ENCODE peak calls at places on chromosome 3, in nine cellular contexts. O is NCI-H187; A is heart left ventricle; J is NCI-H774; C is iris pigment epithelial cell; V is stimulated activated CD4-positive, alpha-beta T cell treated with anti-CD3 and anti-CD28 coated beads, Interleukin-12 subunit alpha, Interleukin-12 subunit beta, amount 100 ng/mL, for 48 hours; F is posterior cingulate gyrus; S is fibroblast of villous mesenchyme; L is H7. P is an unnamed sample.

GRCh38 chr3:152176241-152176640 is 92.5 kb upstream of the MBNL1 start:
- DNase-seq in O (no peak), A (no peak), J (no peak), C (peak), V (no peak), F (no peak), S (no peak), L (no peak), P (peak)

GRCh38 chr3:180383332-180384020 is 218.5 kb upstream of the TTC14 start:
- DNase-seq in O (no peak), A (no peak), J (no peak), C (peak), V (no peak), F (no peak), S (no peak), L (no peak), P (peak)

GRCh38 chr3:176867681-176868663 is 329.3 kb downstream of the TBL1XR1 start:
- DNase-seq in O (peak), A (no peak), J (peak), C (no peak), V (no peak), F (no peak), S (no peak), L (no peak), P (no peak)

GRCh38 chr3:47912006-47912504 is 104.2 kb downstream of the MAP4 start:
- DNase-seq in O (no peak), A (no peak), J (no peak), C (peak), V (no peak), F (no peak), S (no peak), L (no peak), P (no peak)

GRCh38 chr3:188153949-188154757 is at the start of gene LPP:
- DNase-seq in O (no peak), A (peak), J (peak), C (peak), V (peak), F (peak), S (peak), L (peak), P (peak)

GRCh38 chr3:134373942-134374790 is at the start of gene AMOTL2:
- DNase-seq in O (peak), A (peak), J (peak), C (peak), V (no peak), F (peak), S (peak), L (peak), P (peak)

GRCh38 chr3:120284702-120285507 is at the start of gene GPR156:
- DNase-seq in O (no peak), A (no peak), J (no peak), C (no peak), V (no peak), F (no peak), S (no peak), L (peak), P (peak)

GRCh38 chr3:130746296-130747039 is at the start of gene PIK3R4:
- DNase-seq in O (peak), A (peak), J (peak), C (peak), V (peak), F (peak), S (peak), L (peak), P (peak)

GRCh38 chr3:108804437-108804836 is 18.1 kb upstream of the TRAT1 start:
- DNase-seq in O (no peak), A (no peak), J (no peak), C (peak), V (no peak), F (no peak), S (no peak), L (no peak), P (no peak)

GRCh38 chr3:128879991-128880390 is 571 bp downstream of the ACAD9 start:
- DNase-seq in O (no peak), A (no peak), J (no peak), C (no peak), V (no peak), F (no peak), S (no peak), L (no peak), P (no peak)

GRCh38 chr3:4674216-4674615 is 181.1 kb downstream of the ITPR1 start:
- DNase-seq in O (no peak), A (no peak), J (no peak), C (peak), V (no peak), F (no peak), S (peak), L (no peak), P (peak)

GRCh38 chr3:33174711-33175409 is 43.8 kb downstream of the SUSD5 start:
- DNase-seq in O (no peak), A (no peak), J (no peak), C (no peak), V (no peak), F (no peak), S (no peak), L (no peak), P (peak)

GRCh38 chr3:119293761-119294401 is at the start of gene ARHGAP31:
- DNase-seq in O (no peak), A (peak), J (no peak), C (peak), V (peak), F (peak), S (peak), L (peak), P (peak)

GRCh38 chr3:38005076-38006020 is 14.8 kb downstream of the VILL start:
- DNase-seq in O (no peak), A (peak), J (no peak), C (no peak), V (no peak), F (peak), S (no peak), L (no peak), P (no peak)

GRCh38 chr3:189160519-189161309 is 11.1 kb upstream of the TPRG1 start:
- DNase-seq in O (no peak), A (no peak), J (no peak), C (no peak), V (no peak), F (no peak), S (no peak), L (no peak), P (no peak)

GRCh38 chr3:147397155-147397888 is 9.0 kb downstream of the ZIC4 start:
- DNase-seq in O (no peak), A (no peak), J (no peak), C (peak), V (no peak), F (no peak), S (no peak), L (peak), P (no peak)

GRCh38 chr3:190076601-190077444 is 43.9 kb downstream of the P3H2 start:
- DNase-seq in O (no peak), A (no peak), J (no peak), C (peak), V (no peak), F (no peak), S (peak), L (no peak), P (peak)

GRCh38 chr3:13346481-13347389 is 73.4 kb downstream of the NUP210 start:
- DNase-seq in O (peak), A (peak), J (no peak), C (no peak), V (peak), F (peak), S (no peak), L (peak), P (peak)

GRCh38 chr3:127448161-127448561 is 142.4 kb downstream of the TPRA1 start:
- DNase-seq in O (no peak), A (no peak), J (no peak), C (peak), V (no peak), F (no peak), S (no peak), L (no peak), P (no peak)

GRCh38 chr3:36911990-36912804 is 32.7 kb downstream of the TRANK1 start:
- DNase-seq in O (no peak), A (no peak), J (no peak), C (peak), V (no peak), F (no peak), S (peak), L (no peak), P (peak)

GRCh38 chr3:172239218-172239738 is 199.9 kb downstream of the FNDC3B start:
- DNase-seq in O (no peak), A (no peak), J (no peak), C (no peak), V (no peak), F (no peak), S (no peak), L (no peak), P (no peak)

GRCh38 chr3:126441256-126441880 is 34.3 kb downstream of the ZXDC start:
- DNase-seq in O (no peak), A (no peak), J (no peak), C (no peak), V (no peak), F (no peak), S (no peak), L (no peak), P (no peak)

GRCh38 chr3:12289562-12289961 is 692 bp downstream of the PPARG start:
- DNase-seq in O (no peak), A (no peak), J (no peak), C (no peak), V (no peak), F (no peak), S (no peak), L (no peak), P (no peak)

GRCh38 chr3:185717121-185717520 is 107.7 kb downstream of the IGF2BP2 start:
- DNase-seq in O (no peak), A (no peak), J (no peak), C (peak), V (no peak), F (no peak), S (peak), L (no peak), P (peak)

GRCh38 chr3:172280406-172281051 is 167.7 kb downstream of the GHSR start:
- DNase-seq in O (no peak), A (no peak), J (no peak), C (peak), V (no peak), F (no peak), S (peak), L (no peak), P (peak)

GRCh38 chr3:50674349-50675178 is at the start of gene DOCK3:
- DNase-seq in O (no peak), A (peak), J (peak), C (peak), V (no peak), F (peak), S (peak), L (peak), P (peak)

GRCh38 chr3:84680700-84681099 is 278.1 kb upstream of the CADM2 start:
- DNase-seq in O (no peak), A (no peak), J (no peak), C (no peak), V (no peak), F (no peak), S (no peak), L (no peak), P (no peak)

GRCh38 chr3:105764378-105765376 is 104.1 kb downstream of the CBLB start:
- DNase-seq in O (no peak), A (no peak), J (no peak), C (no peak), V (no peak), F (no peak), S (no peak), L (no peak), P (no peak)

GRCh38 chr3:124858275-124858674 is 28.9 kb downstream of the ITGB5 start:
- DNase-seq in O (no peak), A (no peak), J (no peak), C (peak), V (no peak), F (no peak), S (peak), L (no peak), P (peak)

GRCh38 chr3:188387921-188388320 is 234.0 kb downstream of the LPP start:
- DNase-seq in O (no peak), A (no peak), J (no peak), C (peak), V (no peak), F (no peak), S (peak), L (no peak), P (no peak)

GRCh38 chr3:150308481-150308918 is 99.6 kb upstream of the TSC22D2 start:
- DNase-seq in O (no peak), A (no peak), J (no peak), C (peak), V (no peak), F (no peak), S (peak), L (no peak), P (peak)

GRCh38 chr3:177498037-177498857 is 301.0 kb upstream of the TBL1XR1 start:
- DNase-seq in O (no peak), A (no peak), J (no peak), C (peak), V (no peak), F (no peak), S (no peak), L (no peak), P (peak)

GRCh38 chr3:114878119-114878839 is 268.8 kb downstream of the ZBTB20 start:
- DNase-seq in O (peak), A (no peak), J (no peak), C (peak), V (no peak), F (no peak), S (peak), L (no peak), P (peak)

GRCh38 chr3:77039606-77040553 is at the start of gene ROBO2:
- DNase-seq in O (peak), A (peak), J (peak), C (peak), V (no peak), F (peak), S (peak), L (peak), P (peak)

P was measured in cardiac fibroblast.